ENCODE peak calls at places on chromosomes 16 and 17, in five cellular contexts. G is neural crest cell, Y is RPMI8226, C is body of pancreas, R is aorta. Z is an unnamed sample.

GRCh38 chr17:76088868-76089576 is 10.0 kb downstream of the ZACN start:
- DNase-seq in G (no peak), Y (no peak), C (no peak), R (no peak), Z (no peak)

GRCh38 chr16:72991211-72991610 is 56.7 kb downstream of the ZFHX3 start:
- DNase-seq in G (no peak), Y (no peak), C (no peak), R (no peak), Z (no peak)

GRCh38 chr17:31722251-31723056 is 136.6 kb downstream of the COPRS start:
- DNase-seq in G (no peak), Y (no peak), C (peak), R (peak), Z (no peak)

GRCh38 chr17:76405967-76406647 is 21.7 kb downstream of the SPHK1 start:
- DNase-seq in G (no peak), Y (peak), C (peak), R (peak), Z (peak)

GRCh38 chr17:78708510-78708973 is 73.5 kb downstream of the CYTH1 start:
- DNase-seq in G (peak), Y (peak), C (peak), R (peak), Z (peak)

GRCh38 chr17:4548721-4549531 is 6.3 kb downstream of the MYBBP1A start:
- DNase-seq in G (no peak), Y (no peak), C (peak), R (no peak), Z (no peak)

GRCh38 chr17:34981538-34982241 is 1.4 kb downstream of the LIG3 start:
- DNase-seq in G (no peak), Y (no peak), C (no peak), R (no peak), Z (no peak)

GRCh38 chr17:74547264-74547663 is 1.3 kb upstream of the CD300C start:
- DNase-seq in G (no peak), Y (no peak), C (no peak), R (peak), Z (no peak)

GRCh38 chr17:81735181-81736102 is 23.4 kb downstream of the SLC25A10 start:
- DNase-seq in G (no peak), Y (peak), C (peak), R (peak), Z (peak)

GRCh38 chr16:50879873-50880695 is 138.2 kb downstream of the CYLD start:
- DNase-seq in G (peak), Y (no peak), C (peak), R (no peak), Z (no peak)

GRCh38 chr16:53504665-53505064 is 1.7 kb upstream of the AKTIP start:
- DNase-seq in G (no peak), Y (no peak), C (no peak), R (peak), Z (no peak)

GRCh38 chr17:74392848-74393247 is 25.5 kb downstream of the GPR142 start:
- DNase-seq in G (no peak), Y (no peak), C (no peak), R (no peak), Z (no peak)

GRCh38 chr16:88477631-88478030 is 24.6 kb downstream of the ZFPM1 start:
- DNase-seq in G (no peak), Y (no peak), C (no peak), R (no peak), Z (no peak)

GRCh38 chr16:49343291-49343690 is 30.3 kb upstream of the C16orf78 start:
- DNase-seq in G (no peak), Y (no peak), C (no peak), R (no peak), Z (no peak)

GRCh38 chr17:64765191-64765889 is 103.2 kb upstream of the SMURF2 start:
- DNase-seq in G (no peak), Y (no peak), C (no peak), R (no peak), Z (no peak)

GRCh38 chr16:3812469-3813172 is 67.9 kb downstream of the CREBBP start:
- DNase-seq in G (no peak), Y (no peak), C (no peak), R (no peak), Z (no peak)

GRCh38 chr16:86924537-86924936 is 346.2 kb downstream of the FOXL1 start:
- DNase-seq in G (no peak), Y (no peak), C (no peak), R (no peak), Z (no peak)

GRCh38 chr17:66192378-66192687 is 400 bp upstream of the CEP112 start:
- DNase-seq in G (no peak), Y (no peak), C (no peak), R (no peak), Z (no peak)